ENCODE peak calls at places on chromosome 19, in seven cellular contexts. C is Daoy, T is iris pigment epithelial cell, S is HEK293T, D is EL, Z is cerebellum, V is endothelial cell. I is an unnamed sample.
A peak's percentile ranks its signal among the peaks of the same experiment; 100 is the strongest.

GRCh38 chr19:42032428-42032827 is 37.6 kb downstream of the GRIK5 start:
- DNase-seq in C (peak; percentile 59), T (no peak), S (peak; percentile 47), D (no peak), Z (no peak), V (no peak), I (no peak)

GRCh38 chr19:10552596-10553053 is 8.9 kb downstream of the ATG4D start:
- DNase-seq in C (peak; percentile 56), T (peak; percentile 41), S (peak; percentile 67), D (no peak), Z (no peak), V (no peak), I (peak; percentile 69)

GRCh38 chr19:4061683-4062575 is 4.8 kb downstream of the ZBTB7A start:
- DNase-seq in C (no peak), T (no peak), S (no peak), D (no peak), Z (peak; percentile 94), V (no peak), I (no peak)

GRCh38 chr19:41195675-41196497 is 2.9 kb downstream of the CYP2S1 start:
- DNase-seq in C (peak; percentile 71), T (peak; percentile 57), S (no peak), D (peak; percentile 32), Z (no peak), V (no peak), I (no peak)

GRCh38 chr19:35641515-35642151 is at the start of gene ETV2:
- DNase-seq in C (peak; percentile 42), T (peak; percentile 71), S (no peak), D (peak; percentile 47), Z (no peak), V (peak; percentile 68), I (peak; percentile 32)

GRCh38 chr19:17264641-17264979 is at the start of gene USHBP1:
- DNase-seq in C (no peak), T (no peak), S (no peak), D (no peak), Z (no peak), V (peak; percentile 75), I (no peak)

GRCh38 chr19:48915757-48916156 is 15.6 kb downstream of the NUCB1 start:
- DNase-seq in C (no peak), T (no peak), S (no peak), D (no peak), Z (no peak), V (no peak), I (no peak)

GRCh38 chr19:36436531-36436930 is 18.1 kb upstream of the ZFP82 start:
- DNase-seq in C (no peak), T (peak; percentile 62), S (no peak), D (peak; percentile 8), Z (no peak), V (no peak), I (peak; percentile 63)

GRCh38 chr19:38391911-38392464 is 3.5 kb downstream of the SPRED3 start:
- DNase-seq in C (no peak), T (no peak), S (no peak), D (no peak), Z (no peak), V (no peak), I (no peak)

GRCh38 chr19:1116726-1117581 is 13.2 kb downstream of the GPX4 start:
- DNase-seq in C (no peak), T (no peak), S (no peak), D (no peak), Z (no peak), V (no peak), I (no peak)

GRCh38 chr19:54388001-54388802 is 23.5 kb upstream of the LAIR1 start:
- DNase-seq in C (peak; percentile 29), T (no peak), S (no peak), D (peak; percentile 5), Z (no peak), V (no peak), I (peak; percentile 77)

GRCh38 chr19:14561249-14561648 is 10.6 kb downstream of the NDUFB7 start:
- DNase-seq in C (no peak), T (no peak), S (no peak), D (no peak), Z (no peak), V (no peak), I (no peak)

GRCh38 chr19:33796164-33797100 is at the start of gene KCTD15:
- DNase-seq in C (peak; percentile 66), T (peak; percentile 59), S (peak; percentile 35), D (peak; percentile 46), Z (peak; percentile 50), V (peak; percentile 55), I (peak; percentile 66)

GRCh38 chr19:9498183-9498902 is at the start of gene ZNF560:
- DNase-seq in C (peak; percentile 79), T (peak; percentile 58), S (peak; percentile 12), D (peak; percentile 41), Z (no peak), V (no peak), I (no peak)

GRCh38 chr19:35513231-35513974 is at the start of gene DMKN:
- DNase-seq in C (peak; percentile 57), T (peak; percentile 58), S (no peak), D (peak; percentile 43), Z (no peak), V (no peak), I (no peak)

GRCh38 chr19:1705367-1705766 is 47.9 kb upstream of the ONECUT3 start:
- DNase-seq in C (no peak), T (no peak), S (no peak), D (no peak), Z (no peak), V (no peak), I (no peak)

GRCh38 chr19:18155095-18156087 is 2.4 kb downstream of the PIK3R2 start:
- DNase-seq in C (no peak), T (no peak), S (no peak), D (no peak), Z (no peak), V (no peak), I (no peak)

GRCh38 chr19:13826652-13827235 is 31.5 kb downstream of the ZSWIM4 start:
- DNase-seq in C (no peak), T (no peak), S (no peak), D (no peak), Z (no peak), V (no peak), I (no peak)

GRCh38 chr19:5503598-5503997 is 48.4 kb downstream of the ZNRF4 start:
- DNase-seq in C (no peak), T (no peak), S (no peak), D (no peak), Z (no peak), V (no peak), I (peak; percentile 51)

GRCh38 chr19:5354403-5354802 is 13.8 kb upstream of the PTPRS start:
- DNase-seq in C (peak; percentile 54), T (no peak), S (peak; percentile 60), D (peak; percentile 25), Z (no peak), V (peak; percentile 28), I (peak; percentile 45)

GRCh38 chr19:16233081-16233776 is 35.5 kb downstream of the AP1M1 start:
- DNase-seq in C (no peak), T (no peak), S (no peak), D (no peak), Z (no peak), V (no peak), I (no peak)

GRCh38 chr19:13207237-13208130 is 57.3 kb downstream of the IER2 start:
- DNase-seq in C (no peak), T (no peak), S (no peak), D (peak; percentile 29), Z (no peak), V (no peak), I (peak; percentile 65)

GRCh38 chr19:52660981-52661380 is 22.8 kb upstream of the ZNF83 start:
- DNase-seq in C (peak; percentile 35), T (peak; percentile 56), S (no peak), D (peak; percentile 73), Z (no peak), V (no peak), I (no peak)

GRCh38 chr19:46303702-46304397 is 7.0 kb downstream of the HIF3A start:
- DNase-seq in C (peak; percentile 17), T (peak; percentile 72), S (peak; percentile 38), D (no peak), Z (no peak), V (peak; percentile 80), I (peak; percentile 27)